ENCODE peak calls at places on chromosomes 16 and 17, in six cellular contexts. L, F, R, J, O and A are unnamed samples.
A peak's percentile ranks its signal among the peaks of the same experiment; 100 is the strongest.

GRCh38 chr16:19864566-19864965 is 20.1 kb downstream of the GPRC5B start:
- DNase-seq in J (no peak), L (no peak), R (no peak), F (no peak), O (no peak), A (no peak)

GRCh38 chr17:62094175-62094574 is 29.1 kb upstream of the MED13 start:
- DNase-seq in L (no peak), J (no peak), F (no peak), R (no peak), O (peak; percentile 28), A (no peak)

GRCh38 chr16:48542020-48542473 is 67.9 kb downstream of the N4BP1 start:
- DNase-seq in J (peak; percentile 52), R (peak; percentile 20), O (peak; percentile 77), L (no peak), F (no peak), A (peak; percentile 51)

GRCh38 chr17:68771867-68772515 is 170.8 kb upstream of the FAM20A start:
- DNase-seq in O (peak; percentile 93), L (no peak), F (no peak), R (peak; percentile 51), J (peak; percentile 5), A (peak; percentile 48)

GRCh38 chr16:8686879-8687278 is 12.5 kb downstream of the ABAT start:
- DNase-seq in R (no peak), O (no peak), L (no peak), J (no peak), F (no peak), A (peak; percentile 46)

GRCh38 chr16:17476414-17477259 is 5.9 kb upstream of the XYLT1 start:
- DNase-seq in O (peak; percentile 81), J (peak; percentile 42), R (peak; percentile 66), L (no peak), F (no peak), A (peak; percentile 31)

GRCh38 chr16:89613954-89614459 is 565 bp downstream of the DPEP1 start:
- DNase-seq in R (no peak), L (no peak), O (no peak), J (no peak), F (no peak), A (no peak)

GRCh38 chr17:3032258-3033247 is 30.9 kb downstream of the OR1D5 start:
- DNase-seq in J (no peak), O (no peak), F (no peak), L (no peak), R (no peak), A (no peak)

GRCh38 chr17:39118674-39119419 is 32.6 kb downstream of the PLXDC1 start:
- DNase-seq in R (no peak), O (no peak), F (no peak), L (no peak), J (no peak), A (no peak)

GRCh38 chr17:6498798-6499540 is 54.7 kb downstream of the PIMREG start:
- DNase-seq in J (no peak), L (no peak), R (no peak), O (no peak), F (no peak), A (no peak)

GRCh38 chr16:54277845-54278703 is 8.5 kb downstream of the IRX3 start:
- DNase-seq in L (no peak), O (no peak), F (no peak), J (no peak), R (no peak), A (no peak)

GRCh38 chr17:72631568-72631967 is 460.9 kb downstream of the SLC39A11 start:
- DNase-seq in J (no peak), O (no peak), F (no peak), R (no peak), L (no peak), A (peak; percentile 49)

GRCh38 chr16:89505204-89506112 is 2.7 kb upstream of the SPG7 start:
- DNase-seq in O (peak; percentile 89), L (no peak), R (peak; percentile 83), J (peak; percentile 97), F (peak; percentile 73), A (peak; percentile 89)

GRCh38 chr16:84308120-84308519 is 13.4 kb downstream of the WFDC1 start:
- DNase-seq in F (no peak), L (no peak), O (peak; percentile 26), R (peak; percentile 25), J (peak; percentile 38), A (peak; percentile 17)

GRCh38 chr17:11026903-11027302 is 189.0 kb upstream of the PIRT start:
- DNase-seq in R (no peak), O (no peak), L (no peak), F (no peak), J (no peak), A (no peak)

GRCh38 chr16:55703003-55704001 is 47.5 kb downstream of the SLC6A2 start:
- DNase-seq in J (peak; percentile 32), R (peak; percentile 56), L (no peak), O (peak; percentile 87), F (no peak), A (peak; percentile 60)

GRCh38 chr17:78605429-78605828 is 28.2 kb upstream of the DNAH17 start:
- DNase-seq in F (no peak), L (no peak), O (no peak), R (no peak), J (no peak), A (no peak)

GRCh38 chr17:56026894-56027293 is 126.4 kb upstream of the ANKFN1 start:
- DNase-seq in F (no peak), O (no peak), L (no peak), J (no peak), R (no peak), A (no peak)

GRCh38 chr17:74337834-74338500 is 11.9 kb downstream of the KIF19 start:
- DNase-seq in J (no peak), L (peak; percentile 80), F (no peak), O (no peak), R (no peak), A (no peak)

GRCh38 chr16:74862743-74863244 is 88.2 kb upstream of the FA2H start:
- DNase-seq in J (peak; percentile 26), R (peak; percentile 33), O (peak; percentile 59), F (no peak), L (peak; percentile 16), A (peak; percentile 61)

GRCh38 chr16:30077656-30078055 is 1.9 kb downstream of the PPP4C start:
- DNase-seq in O (peak; percentile 43), J (no peak), L (no peak), R (peak; percentile 33), F (no peak), A (no peak)

GRCh38 chr16:31367875-31368274 is 12.9 kb downstream of the ITGAX start:
- DNase-seq in L (no peak), J (no peak), O (no peak), F (no peak), R (no peak), A (no peak)

DNA sequence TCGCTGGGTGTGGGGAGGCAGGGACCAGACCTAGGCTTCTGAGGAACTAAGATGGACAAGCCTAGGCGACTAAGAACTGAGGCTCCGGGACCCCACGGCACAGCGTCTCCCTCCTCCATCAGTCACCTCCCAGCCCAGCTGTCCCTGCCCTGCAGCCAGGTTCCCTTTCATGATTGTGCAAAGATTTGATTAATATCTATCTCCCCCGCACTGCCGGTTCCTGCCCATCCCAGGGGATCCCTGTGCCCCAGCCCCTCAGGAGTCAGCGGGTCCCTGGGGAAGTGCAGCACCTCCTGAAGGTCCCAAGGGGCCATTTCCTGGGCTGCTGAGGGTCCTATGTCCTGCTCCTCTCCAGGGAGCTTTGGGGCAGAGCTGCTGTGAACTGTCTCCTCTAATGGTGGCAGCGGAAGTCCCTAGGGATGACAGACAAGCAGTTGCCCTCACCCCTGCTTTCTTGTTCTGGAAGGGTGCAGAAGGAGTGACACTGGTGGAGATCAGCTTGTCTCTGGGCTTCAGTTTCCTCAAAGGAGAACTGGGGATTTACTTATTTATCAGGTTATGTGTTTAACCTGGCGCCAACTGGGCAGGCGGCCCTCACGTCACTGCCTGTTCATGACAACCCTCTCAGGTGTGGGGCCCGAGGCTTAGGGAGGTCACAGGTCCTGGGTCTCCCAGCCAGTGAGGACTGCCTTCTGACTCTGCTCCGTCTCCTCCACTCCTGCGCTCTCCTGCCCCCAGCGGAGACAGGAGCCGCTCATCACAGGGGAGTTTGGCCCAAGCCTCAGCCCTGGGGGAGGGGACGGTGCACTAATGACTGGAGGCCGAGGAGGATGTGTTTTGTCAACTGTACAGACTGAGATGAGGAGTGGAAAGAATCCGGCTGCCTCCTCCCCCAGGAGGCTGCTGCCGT is 1.9 kb upstream of the C16orf74 start:
- DNase-seq in O (no peak), J (no peak), L (no peak), R (no peak), F (no peak), A (peak; percentile 58)
- TF ChIP-seq CTCF in O (no peak), J (no peak), L (peak; percentile 38), R (no peak), F (no peak), A (peak; percentile 40)

GRCh38 chr16:70752381-70752780 is 48.6 kb downstream of the VAC14 start:
- DNase-seq in J (no peak), L (no peak), R (no peak), F (no peak), O (no peak), A (no peak)

GRCh38 chr16:70749006-70749678 is 51.8 kb downstream of the VAC14 start:
- DNase-seq in J (no peak), R (no peak), L (no peak), F (no peak), O (no peak), A (peak; percentile 30)

GRCh38 chr16:70751593-70751992 is 49.4 kb downstream of the VAC14 start:
- DNase-seq in L (no peak), F (no peak), R (no peak), J (no peak), O (no peak), A (no peak)

GRCh38 chr16:70749681-70750601 is 51.0 kb downstream of the VAC14 start:
- DNase-seq in R (no peak), O (no peak), F (no peak), L (no peak), J (no peak), A (no peak)

GRCh38 chr16:70750893-70751467 is 50.0 kb downstream of the VAC14 start:
- DNase-seq in F (no peak), L (no peak), R (peak; percentile 84), O (peak; percentile 94), J (no peak), A (no peak)
- TF ChIP-seq CTCF in F (no peak), L (no peak), R (no peak), O (no peak), J (no peak), A (no peak)

DNA sequence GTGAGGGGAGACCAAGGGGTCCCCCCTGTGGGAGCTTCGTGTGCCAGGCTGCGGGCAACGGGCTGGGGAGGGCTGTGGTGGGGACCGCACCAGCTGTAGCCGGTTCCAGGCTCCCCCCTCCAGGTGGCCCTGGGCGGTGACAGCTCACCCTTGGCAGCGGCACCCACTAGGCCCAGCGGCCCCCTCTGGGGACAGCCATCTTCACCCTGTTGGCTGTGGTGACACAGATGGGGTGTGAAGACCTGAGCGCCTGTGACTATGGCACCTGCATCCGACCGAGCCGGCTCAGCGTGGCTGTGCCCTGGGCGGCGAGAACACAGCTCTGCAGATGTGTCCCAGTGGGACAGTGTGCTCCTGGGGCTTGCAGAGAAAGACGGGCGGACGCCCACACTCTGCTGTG is 1.1 kb upstream of the C1QTNF8 start:
- DNase-seq in J (no peak), F (no peak), O (no peak), L (no peak), R (no peak), A (no peak)
- TF ChIP-seq CTCF in J (no peak), F (no peak), O (no peak), L (no peak), R (no peak), A (no peak)

DNA sequence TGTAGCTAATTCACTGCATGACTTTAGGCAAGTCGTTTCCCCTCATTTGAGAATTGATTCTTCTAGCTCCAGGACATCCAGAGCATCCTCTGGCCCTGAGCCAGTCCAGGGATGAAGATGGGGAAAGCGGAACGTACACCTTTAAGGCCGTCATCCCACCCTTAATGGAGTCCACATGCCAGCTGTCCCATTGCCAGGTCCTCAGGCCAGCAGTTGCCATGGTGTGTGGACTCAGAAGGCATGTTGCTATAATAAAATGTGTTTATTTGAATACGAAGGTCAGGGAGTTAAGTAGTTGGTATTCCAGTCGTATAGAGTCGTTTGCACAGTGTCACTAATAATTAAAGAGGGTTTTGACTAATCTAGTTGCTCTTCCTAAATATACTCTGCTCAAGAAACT is 30.4 kb downstream of the CCDC182 start:
- DNase-seq in O (no peak), L (no peak), R (no peak), F (no peak), J (no peak), A (no peak)
- TF ChIP-seq CTCF in O (no peak), L (no peak), R (no peak), F (no peak), J (no peak), A (no peak)